ENCODE peak calls at places on chromosomes 6 and 20, in six cellular contexts. One of them, this sample, is unnamed.
A peak's percentile ranks its signal among the peaks of the same experiment; 100 is the strongest.

GRCh38 chr20:40532103-40532502 is 156.9 kb downstream of the MAFB start:
- DNase-seq in H9: peak; percentile 45
- DNase-seq in sigmoid colon: no peak
- DNase-seq in HepG2: peak; percentile 31
- DNase-seq in spleen: no peak
- DNase-seq in A673: peak; percentile 35
- DNase-seq in this sample: no peak

GRCh38 chr20:29878777-29879442 is 1378.6 kb upstream of the DEFB115 start:
- DNase-seq in H9: no peak
- DNase-seq in sigmoid colon: peak; percentile 67
- DNase-seq in HepG2: no peak
- DNase-seq in spleen: peak; percentile 84
- DNase-seq in A673: no peak
- DNase-seq in this sample: peak; percentile 81

GRCh38 chr6:170293411-170293844 is 2.5 kb upstream of the DLL1 start:
- DNase-seq in H9: no peak
- DNase-seq in sigmoid colon: peak; percentile 15
- DNase-seq in HepG2: no peak
- DNase-seq in spleen: no peak
- DNase-seq in A673: no peak
- DNase-seq in this sample: no peak

GRCh38 chr20:18284805-18285533 is 3.4 kb upstream of the ZNF133 start:
- DNase-seq in H9: no peak
- DNase-seq in sigmoid colon: no peak
- DNase-seq in HepG2: no peak
- DNase-seq in spleen: no peak
- DNase-seq in A673: no peak
- DNase-seq in this sample: no peak

GRCh38 chr6:89462503-89462902 is 29.6 kb downstream of the ANKRD6 start:
- DNase-seq in H9: no peak
- DNase-seq in sigmoid colon: no peak
- DNase-seq in HepG2: no peak
- DNase-seq in spleen: no peak
- DNase-seq in A673: no peak
- DNase-seq in this sample: no peak

GRCh38 chr6:37990762-37991525 is 171.4 kb downstream of the ZFAND3 start:
- DNase-seq in H9: no peak
- DNase-seq in sigmoid colon: no peak
- DNase-seq in HepG2: no peak
- DNase-seq in spleen: no peak
- DNase-seq in A673: peak; percentile 31
- DNase-seq in this sample: no peak

GRCh38 chr6:112636650-112637260 is 289.6 kb downstream of the RFPL4B start:
- DNase-seq in H9: no peak
- DNase-seq in sigmoid colon: no peak
- DNase-seq in HepG2: no peak
- DNase-seq in spleen: no peak
- DNase-seq in A673: no peak
- DNase-seq in this sample: no peak

GRCh38 chr6:147216915-147217314 is 12.7 kb downstream of the STXBP5 start:
- DNase-seq in H9: no peak
- DNase-seq in sigmoid colon: no peak
- DNase-seq in HepG2: no peak
- DNase-seq in spleen: no peak
- DNase-seq in A673: no peak
- DNase-seq in this sample: no peak

GRCh38 chr6:16394651-16395050 is 156.3 kb downstream of the GMPR start:
- DNase-seq in H9: no peak
- DNase-seq in sigmoid colon: no peak
- DNase-seq in HepG2: no peak
- DNase-seq in spleen: no peak
- DNase-seq in A673: no peak
- DNase-seq in this sample: no peak

DNA sequence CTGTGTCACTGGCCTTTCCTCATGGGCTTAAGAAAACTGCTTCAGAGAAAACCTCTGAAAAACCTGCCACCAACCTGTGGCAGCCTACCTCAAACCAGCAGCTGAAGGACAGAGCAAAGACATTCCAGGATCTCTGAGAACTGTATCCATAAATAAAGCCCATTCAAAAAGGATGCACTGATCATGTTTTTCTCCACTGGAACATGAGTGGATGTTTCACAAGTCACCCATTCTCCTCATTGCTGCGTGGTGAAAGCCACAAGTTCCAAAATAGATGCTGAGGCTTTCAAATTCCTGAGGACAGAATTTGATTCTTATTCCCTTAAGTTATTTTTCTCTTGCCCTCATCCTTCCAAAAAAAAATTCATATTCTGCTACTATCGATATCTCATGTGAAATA is 280.6 kb downstream of the KHDC1L start:
- DNase-seq in H9: no peak
- DNase-seq in sigmoid colon: no peak
- DNase-seq in HepG2: no peak
- DNase-seq in spleen: no peak
- DNase-seq in A673: no peak
- DNase-seq in this sample: no peak
- H3K27ac ChIP-seq in H9: no peak overlapping the region
- H3K27ac ChIP-seq in sigmoid colon: no peak overlapping the region
- H3K27ac ChIP-seq in HepG2: no peak overlapping the region
- H3K27ac ChIP-seq in spleen: no peak overlapping the region
- H3K27ac ChIP-seq in A673: no peak overlapping the region
- H3K27ac ChIP-seq in this sample: peak overlapping the region; percentile 9

DNA sequence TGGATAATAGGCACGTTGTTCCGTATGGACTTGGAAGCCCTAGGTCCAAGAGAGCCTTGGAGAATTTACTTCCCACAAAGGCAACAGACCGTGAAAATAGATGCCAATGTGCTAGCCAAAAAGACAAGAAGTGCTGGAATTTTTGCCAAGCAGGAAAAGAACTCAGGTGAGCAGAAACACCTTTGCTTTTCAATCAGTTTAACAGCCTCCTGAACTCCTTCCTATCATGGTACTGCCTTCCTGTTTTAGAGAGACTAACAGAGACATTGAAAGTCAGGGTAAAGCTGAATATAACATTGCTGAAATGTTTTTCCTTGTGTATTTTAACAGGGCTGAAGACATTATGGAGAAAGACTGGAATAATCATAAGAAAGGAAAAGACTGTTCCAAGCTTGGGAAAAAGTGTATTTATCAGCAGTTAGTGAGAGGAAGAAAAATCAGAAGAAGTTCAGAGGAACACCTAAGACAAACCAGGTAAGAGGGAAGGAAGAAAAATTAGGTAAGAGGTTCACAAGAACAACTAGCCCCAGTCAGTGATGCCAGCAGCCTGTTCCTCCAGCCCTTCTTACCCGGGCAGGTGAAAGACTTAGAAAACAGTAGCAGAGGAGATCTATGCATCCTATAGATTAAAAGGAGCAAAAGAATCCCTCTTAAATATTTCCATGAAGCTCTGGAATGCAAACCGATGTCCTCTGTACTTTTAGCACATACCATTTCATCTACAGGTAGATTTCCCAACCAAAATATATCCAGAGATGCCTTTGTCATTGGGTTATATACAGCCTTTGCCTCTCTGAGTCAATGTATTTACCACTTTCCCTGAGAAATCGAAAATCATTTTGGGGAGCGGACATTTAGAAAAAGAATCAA is 4.0 kb downstream of the EDN1 start:
- DNase-seq in H9: no peak
- DNase-seq in sigmoid colon: no peak
- DNase-seq in HepG2: no peak
- DNase-seq in spleen: no peak
- DNase-seq in A673: no peak
- DNase-seq in this sample: no peak
- H3K27ac ChIP-seq in H9: no peak overlapping the region
- H3K27ac ChIP-seq in sigmoid colon: no peak overlapping the region
- H3K27ac ChIP-seq in HepG2: no peak overlapping the region
- H3K27ac ChIP-seq in spleen: peak overlapping the region; percentile 70
- H3K27ac ChIP-seq in A673: no peak overlapping the region
- H3K27ac ChIP-seq in this sample: peak overlapping the region; percentile 56

GRCh38 chr20:15802020-15802419 is 771.2 kb downstream of the KIF16B start:
- DNase-seq in H9: no peak
- DNase-seq in sigmoid colon: no peak
- DNase-seq in HepG2: no peak
- DNase-seq in spleen: no peak
- DNase-seq in A673: no peak
- DNase-seq in this sample: no peak
- H3K27ac ChIP-seq in H9: no peak overlapping the region
- H3K27ac ChIP-seq in sigmoid colon: no peak overlapping the region
- H3K27ac ChIP-seq in HepG2: no peak overlapping the region
- H3K27ac ChIP-seq in spleen: no peak overlapping the region
- H3K27ac ChIP-seq in A673: no peak overlapping the region
- H3K27ac ChIP-seq in this sample: no peak overlapping the region

DNA sequence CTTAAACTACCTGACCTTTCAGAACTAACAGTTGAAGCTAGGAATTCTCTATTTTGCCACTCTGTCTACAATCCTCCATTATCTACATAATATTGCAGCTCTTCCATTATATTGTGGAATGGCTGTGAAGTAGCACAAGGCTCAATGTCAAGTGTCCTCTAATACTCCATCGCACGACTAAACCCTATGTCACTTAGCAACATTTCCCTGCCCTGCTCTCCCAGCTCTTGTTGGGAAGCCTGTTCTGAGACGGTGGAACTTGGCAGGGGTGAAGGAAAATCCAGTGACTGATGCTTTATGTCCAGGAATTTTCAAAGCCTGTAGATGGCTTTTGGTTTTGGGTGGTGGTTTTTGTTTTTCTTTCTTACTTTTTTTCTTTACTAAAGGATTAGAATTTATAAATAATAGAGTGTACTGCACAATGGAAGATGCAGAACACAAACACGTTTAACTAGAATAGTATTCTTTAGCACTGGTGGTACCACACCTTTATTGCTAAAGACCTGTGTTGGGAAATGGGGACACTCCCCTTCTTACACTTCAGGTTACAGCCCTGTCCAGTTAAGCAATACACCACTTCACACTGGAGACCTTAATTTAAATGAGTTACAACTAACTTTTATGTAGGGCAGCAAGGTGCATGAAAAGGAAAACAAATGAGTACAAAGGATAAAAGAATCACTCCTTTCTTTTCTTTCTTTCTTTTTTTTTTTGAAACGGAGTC is 20.7 kb upstream of the AMD1 start:
- DNase-seq in H9: no peak
- DNase-seq in sigmoid colon: no peak
- DNase-seq in HepG2: no peak
- DNase-seq in spleen: no peak
- DNase-seq in A673: no peak
- DNase-seq in this sample: no peak
- H3K27ac ChIP-seq in H9: no peak overlapping the region
- H3K27ac ChIP-seq in sigmoid colon: no peak overlapping the region
- H3K27ac ChIP-seq in HepG2: no peak overlapping the region
- H3K27ac ChIP-seq in spleen: no peak overlapping the region
- H3K27ac ChIP-seq in A673: no peak overlapping the region
- H3K27ac ChIP-seq in this sample: no peak overlapping the region

GRCh38 chr6:1625352-1625773 is 15.6 kb downstream of the FOXC1 start:
- DNase-seq in H9: no peak
- DNase-seq in sigmoid colon: no peak
- DNase-seq in HepG2: no peak
- DNase-seq in spleen: no peak
- DNase-seq in A673: no peak
- DNase-seq in this sample: peak; percentile 72
- H3K27ac ChIP-seq in H9: no peak overlapping the region
- H3K27ac ChIP-seq in sigmoid colon: peak overlapping the region; percentile 72
- H3K27ac ChIP-seq in HepG2: no peak overlapping the region
- H3K27ac ChIP-seq in spleen: no peak overlapping the region
- H3K27ac ChIP-seq in A673: no peak overlapping the region
- H3K27ac ChIP-seq in this sample: peak overlapping the region; percentile 85

GRCh38 chr20:32966881-32967781 is 37.1 kb downstream of the SUN5 start:
- DNase-seq in H9: peak; percentile 21
- DNase-seq in sigmoid colon: peak; percentile 26
- DNase-seq in HepG2: no peak
- DNase-seq in spleen: no peak
- DNase-seq in A673: no peak
- DNase-seq in this sample: peak; percentile 43
- H3K27ac ChIP-seq in H9: no peak overlapping the region
- H3K27ac ChIP-seq in sigmoid colon: no peak overlapping the region
- H3K27ac ChIP-seq in HepG2: no peak overlapping the region
- H3K27ac ChIP-seq in spleen: peak overlapping the region; percentile 63
- H3K27ac ChIP-seq in A673: no peak overlapping the region
- H3K27ac ChIP-seq in this sample: no peak overlapping the region

GRCh38 chr6:45000833-45001232 is 327.3 kb upstream of the RUNX2 start:
- DNase-seq in H9: no peak
- DNase-seq in sigmoid colon: no peak
- DNase-seq in HepG2: no peak
- DNase-seq in spleen: no peak
- DNase-seq in A673: no peak
- DNase-seq in this sample: no peak

GRCh38 chr6:45001663-45002062 is 326.5 kb upstream of the RUNX2 start:
- DNase-seq in H9: no peak
- DNase-seq in sigmoid colon: no peak
- DNase-seq in HepG2: no peak
- DNase-seq in spleen: no peak
- DNase-seq in A673: no peak
- DNase-seq in this sample: no peak

GRCh38 chr6:45003961-45004360 is 324.2 kb upstream of the RUNX2 start:
- DNase-seq in H9: no peak
- DNase-seq in sigmoid colon: no peak
- DNase-seq in HepG2: no peak
- DNase-seq in spleen: no peak
- DNase-seq in A673: no peak
- DNase-seq in this sample: no peak

GRCh38 chr6:45003400-45003799 is 324.7 kb upstream of the RUNX2 start:
- DNase-seq in H9: no peak
- DNase-seq in sigmoid colon: no peak
- DNase-seq in HepG2: peak; percentile 28
- DNase-seq in spleen: no peak
- DNase-seq in A673: no peak
- DNase-seq in this sample: no peak

DNA sequence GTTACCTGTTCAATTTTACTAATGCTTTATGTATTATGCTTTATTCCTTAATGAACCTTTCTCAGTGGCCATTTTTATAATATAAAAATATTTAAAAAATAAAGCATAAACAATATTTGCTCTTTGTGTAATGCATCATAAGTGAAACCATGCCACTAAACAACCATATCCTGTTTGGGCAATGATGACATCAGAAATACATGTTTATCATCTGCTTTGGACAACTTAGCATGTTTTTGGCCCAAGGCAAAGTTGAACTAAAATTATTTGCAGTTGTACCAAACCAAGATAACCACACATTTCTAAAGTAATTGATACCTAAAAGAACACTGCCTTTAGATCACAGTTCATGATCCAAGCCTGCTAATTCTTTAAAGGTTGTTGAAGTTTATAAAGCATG is 325.7 kb upstream of the RUNX2 start:
- DNase-seq in H9: no peak
- DNase-seq in sigmoid colon: no peak
- DNase-seq in HepG2: no peak
- DNase-seq in spleen: no peak
- DNase-seq in A673: no peak
- DNase-seq in this sample: no peak
- H3K27ac ChIP-seq in H9: no peak overlapping the region
- H3K27ac ChIP-seq in sigmoid colon: no peak overlapping the region
- H3K27ac ChIP-seq in HepG2: no peak overlapping the region
- H3K27ac ChIP-seq in spleen: no peak overlapping the region
- H3K27ac ChIP-seq in A673: no peak overlapping the region
- H3K27ac ChIP-seq in this sample: no peak overlapping the region

This sample was measured in coronary artery.